ENCODE peak calls at places on chromosomes 1 and 21, in nine cellular contexts. C, K, H, X, T, S, R, I and W are unnamed samples.

GRCh38 chr1:30664103-30664755 is 59.2 kb downstream of the MATN1 start:
- DNase-seq in X (no peak), S (no peak), K (no peak), T (no peak), H (no peak), C (peak), R (no peak), I (no peak), W (peak)

GRCh38 chr1:1216770-1217620 is 3.0 kb upstream of the TNFRSF4 start:
- DNase-seq in H (no peak), X (no peak), I (no peak), S (no peak), K (no peak), T (no peak), C (no peak), R (no peak), W (no peak)

GRCh38 chr1:48602349-48602748 is 130.3 kb upstream of the SPATA6 start:
- DNase-seq in H (no peak), I (no peak), R (no peak), C (no peak), T (no peak), X (no peak), S (no peak), K (no peak), W (no peak)

GRCh38 chr1:111789077-111789476 is 33.4 kb downstream of the DDX20 start:
- DNase-seq in T (no peak), X (no peak), R (no peak), S (no peak), K (no peak), H (no peak), I (no peak), C (no peak), W (no peak)

GRCh38 chr1:84199257-84199656 is 55.2 kb downstream of the PRKACB start:
- DNase-seq in C (no peak), S (no peak), K (no peak), X (no peak), I (no peak), T (no peak), R (no peak), H (no peak), W (no peak)

GRCh38 chr1:194705123-194705522 is 1518.7 kb upstream of the B3GALT2 start:
- DNase-seq in C (no peak), S (no peak), R (no peak), X (no peak), I (no peak), H (peak), K (no peak), T (no peak), W (no peak)

GRCh38 chr1:78003882-78004718 is 639 bp upstream of the DNAJB4 start:
- DNase-seq in I (peak), H (peak), S (peak), C (peak), X (no peak), T (peak), R (peak), K (peak), W (peak)

GRCh38 chr1:84621553-84621952 is 47.3 kb upstream of the CTBS start:
- DNase-seq in C (no peak), X (no peak), R (no peak), H (no peak), S (no peak), K (no peak), T (no peak), I (no peak), W (no peak)

GRCh38 chr21:45532826-45533730 is 9.2 kb downstream of the SLC19A1 start:
- DNase-seq in C (peak), I (no peak), H (no peak), S (peak), X (no peak), T (peak), K (peak), R (no peak), W (no peak)

GRCh38 chr1:213947200-213947775 is 40.5 kb upstream of the PROX1 start:
- DNase-seq in R (no peak), S (no peak), K (peak), T (no peak), I (peak), C (peak), X (no peak), H (no peak), W (no peak)

GRCh38 chr1:12436345-12436658 is 181.7 kb downstream of the DHRS3 start:
- DNase-seq in T (no peak), I (peak), X (no peak), H (no peak), K (no peak), S (no peak), R (no peak), C (no peak), W (no peak)

GRCh38 chr1:87084247-87084836 is 169.9 kb downstream of the HS2ST1 start:
- DNase-seq in K (no peak), R (peak), S (no peak), I (peak), T (no peak), C (no peak), X (no peak), H (peak), W (no peak)

GRCh38 chr1:221509575-221510360 is 232.1 kb downstream of the DUSP10 start:
- DNase-seq in K (no peak), T (no peak), S (no peak), C (no peak), I (no peak), H (no peak), X (no peak), R (no peak), W (no peak)

GRCh38 chr1:211133393-211133840 is 531 bp downstream of the KCNH1 start:
- DNase-seq in C (peak), X (peak), I (no peak), K (no peak), S (no peak), T (peak), H (no peak), R (peak), W (no peak)

GRCh38 chr1:151011154-151011850 is 3.1 kb downstream of the PRUNE1 start:
- DNase-seq in H (no peak), C (no peak), K (no peak), I (no peak), X (no peak), T (no peak), S (no peak), R (no peak), W (no peak)

GRCh38 chr1:53092659-53093450 is 30.8 kb downstream of the PODN start:
- DNase-seq in S (no peak), C (no peak), K (no peak), I (no peak), X (no peak), T (no peak), H (no peak), R (no peak), W (no peak)

GRCh38 chr1:42181687-42182086 is 17.1 kb upstream of the GUCA2A start:
- DNase-seq in I (no peak), T (no peak), H (no peak), S (no peak), C (no peak), K (no peak), X (no peak), R (no peak), W (no peak)

GRCh38 chr1:1929102-1929638 is 10.1 kb upstream of the TMEM52 start:
- DNase-seq in X (no peak), C (no peak), H (no peak), K (no peak), I (no peak), T (no peak), S (no peak), R (no peak), W (no peak)

GRCh38 chr1:147580200-147580557 is 38.9 kb downstream of the BCL9 start:
- DNase-seq in I (no peak), H (peak), K (no peak), X (no peak), T (no peak), R (no peak), S (no peak), C (no peak), W (no peak)

GRCh38 chr1:145901312-145902021 is 8.4 kb downstream of the ITGA10 start:
- DNase-seq in H (no peak), S (no peak), I (no peak), X (no peak), R (no peak), T (no peak), K (no peak), C (no peak), W (no peak)

GRCh38 chr1:78323311-78323710 is 167.5 kb upstream of the PTGFR start:
- DNase-seq in X (no peak), S (no peak), T (no peak), C (no peak), H (peak), K (no peak), R (no peak), I (no peak), W (no peak)

GRCh38 chr1:150968491-150968890 is 6.1 kb downstream of the CERS2 start:
- DNase-seq in X (no peak), C (no peak), H (no peak), R (no peak), S (no peak), I (no peak), T (no peak), K (no peak), W (no peak)

GRCh38 chr21:46099476-46099875 is 1.6 kb downstream of the COL6A2 start:
- DNase-seq in K (peak), H (peak), I (peak), X (no peak), C (peak), R (no peak), T (peak), S (peak), W (peak)

GRCh38 chr1:43267291-43267805 is 2.4 kb upstream of the TMEM125 start:
- DNase-seq in X (no peak), K (peak), C (no peak), S (no peak), I (no peak), T (no peak), R (no peak), H (peak), W (no peak)

GRCh38 chr1:41672641-41673313 is 188.3 kb upstream of the EDN2 start:
- DNase-seq in X (no peak), I (no peak), H (peak), K (no peak), S (no peak), C (no peak), T (peak), R (no peak), W (no peak)

GRCh38 chr1:6343506-6344405 is 49.8 kb downstream of the ACOT7 start:
- DNase-seq in S (peak), C (peak), K (peak), H (peak), X (peak), I (peak), R (peak), T (peak), W (peak)

GRCh38 chr1:227949341-227949921 is 1.7 kb upstream of the WNT9A start:
- DNase-seq in H (no peak), I (no peak), R (no peak), T (no peak), K (peak), X (no peak), S (no peak), C (no peak), W (no peak)

GRCh38 chr1:218548764-218549163 is 203.6 kb downstream of the TGFB2 start:
- DNase-seq in S (no peak), C (no peak), R (no peak), H (no peak), K (no peak), T (no peak), I (no peak), X (no peak), W (no peak)

GRCh38 chr1:145990249-145991097 is 5.9 kb downstream of the TXNIP start:
- DNase-seq in S (peak), K (peak), H (no peak), C (peak), R (no peak), I (peak), X (no peak), T (peak), W (no peak)

GRCh38 chr1:245583081-245583480 is 428.3 kb downstream of the KIF26B start:
- DNase-seq in K (no peak), R (no peak), C (no peak), T (no peak), H (peak), I (no peak), X (no peak), S (no peak), W (no peak)

GRCh38 chr1:76868916-76869315 is 1.6 kb downstream of the ST6GALNAC5 start:
- DNase-seq in I (no peak), X (no peak), T (no peak), C (no peak), R (no peak), K (no peak), S (peak), H (no peak), W (no peak)

GRCh38 chr1:41044197-41044596 is 22.7 kb upstream of the SLFNL1 start:
- DNase-seq in S (no peak), I (no peak), K (no peak), T (no peak), X (no peak), H (no peak), C (no peak), R (no peak), W (no peak)

GRCh38 chr1:93436496-93436895 is 11.4 kb upstream of the FNBP1L start:
- DNase-seq in H (no peak), K (no peak), R (no peak), X (no peak), T (no peak), C (no peak), S (no peak), I (no peak), W (no peak)

GRCh38 chr1:161994153-161994814 is 29.4 kb downstream of the OLFML2B start:
- DNase-seq in C (no peak), I (no peak), X (no peak), S (no peak), R (no peak), K (no peak), T (peak), H (peak), W (no peak)

GRCh38 chr21:34845521-34846213 is 176.9 kb downstream of the CLIC6 start:
- DNase-seq in R (no peak), S (no peak), T (no peak), X (peak), I (no peak), H (peak), C (no peak), K (peak), W (peak)

GRCh38 chr1:181018901-181019681 is 3.6 kb downstream of the STX6 start:
- DNase-seq in X (no peak), I (no peak), S (no peak), R (no peak), K (no peak), C (no peak), H (no peak), T (no peak), W (no peak)

GRCh38 chr21:41678016-41678935 is 88.6 kb downstream of the RIPK4 start:
- DNase-seq in C (peak), K (peak), S (no peak), R (peak), T (no peak), H (peak), X (peak), I (peak), W (peak)

GRCh38 chr1:198187973-198188588 is 31.3 kb downstream of the NEK7 start:
- DNase-seq in R (no peak), I (no peak), K (no peak), T (no peak), S (no peak), C (no peak), X (no peak), H (no peak), W (no peak)

GRCh38 chr1:178101654-178102053 is 7.8 kb downstream of the RASAL2 start:
- DNase-seq in H (peak), T (no peak), X (no peak), R (no peak), I (no peak), K (no peak), C (no peak), S (no peak), W (no peak)

GRCh38 chr1:24888971-24889670 is 41.0 kb downstream of the RUNX3 start:
- DNase-seq in R (no peak), K (no peak), S (no peak), C (no peak), I (no peak), H (peak), X (no peak), T (no peak), W (no peak)

GRCh38 chr1:24886241-24886640 is 43.8 kb downstream of the RUNX3 start:
- DNase-seq in S (peak), H (no peak), X (no peak), K (peak), I (no peak), T (no peak), C (no peak), R (no peak), W (no peak)

GRCh38 chr1:24890861-24891260 is 39.2 kb downstream of the RUNX3 start:
- DNase-seq in X (no peak), R (no peak), S (no peak), H (no peak), I (no peak), C (no peak), K (peak), T (no peak), W (no peak)

GRCh38 chr1:24884751-24885150 is 45.3 kb downstream of the RUNX3 start:
- DNase-seq in C (no peak), K (no peak), X (no peak), I (no peak), S (no peak), H (no peak), R (no peak), T (no peak), W (no peak)

GRCh38 chr1:24888061-24888970 is 41.8 kb downstream of the RUNX3 start:
- DNase-seq in K (peak), I (no peak), X (no peak), S (peak), R (no peak), C (no peak), T (no peak), H (no peak), W (no peak)
- TF ChIP-seq POLR2A in K (no peak), I (no peak), X (no peak), S (no peak), R (no peak), C (no peak), T (no peak), H (no peak), W (no peak)

GRCh38 chr21:33488936-33489335 is 2.6 kb downstream of the DNAJC28 start:
- DNase-seq in T (no peak), S (no peak), R (no peak), K (no peak), C (no peak), I (no peak), H (no peak), X (no peak), W (no peak)

GRCh38 chr21:33487996-33488395 is 3.5 kb downstream of the DNAJC28 start:
- DNase-seq in S (no peak), H (no peak), C (no peak), R (no peak), I (no peak), X (no peak), K (no peak), T (no peak), W (no peak)

GRCh38 chr21:33490991-33491372 is 534 bp downstream of the DNAJC28 start:
- DNase-seq in K (no peak), X (no peak), C (no peak), S (no peak), T (no peak), I (no peak), H (no peak), R (no peak), W (no peak)

GRCh38 chr21:33492571-33492970 is 1.1 kb upstream of the DNAJC28 start:
- DNase-seq in T (no peak), K (no peak), H (peak), I (no peak), R (no peak), S (no peak), X (no peak), C (no peak), W (no peak)

GRCh38 chr21:33491373-33492102 is at the start of gene DNAJC28:
- DNase-seq in T (peak), C (peak), K (peak), H (peak), X (peak), S (peak), I (peak), R (peak), W (peak)
- TF ChIP-seq POLR2A in T (no peak), C (no peak), K (no peak), H (no peak), X (peak), S (peak), I (peak), R (peak), W (peak)

GRCh38 chr1:38068980-38069340 is 22.4 kb upstream of the POU3F1 start:
- DNase-seq in I (no peak), X (no peak), S (no peak), H (no peak), R (no peak), C (no peak), T (no peak), K (no peak), W (no peak)

GRCh38 chr1:38068220-38068979 is 21.8 kb upstream of the POU3F1 start:
- DNase-seq in H (no peak), T (no peak), X (no peak), R (no peak), K (no peak), I (no peak), C (no peak), S (no peak), W (no peak)

GRCh38 chr1:38072858-38073257 is 26.3 kb upstream of the POU3F1 start:
- DNase-seq in K (no peak), C (no peak), X (no peak), I (no peak), T (no peak), R (no peak), S (no peak), H (no peak), W (no peak)

GRCh38 chr1:38073926-38074677 is 27.5 kb upstream of the POU3F1 start:
- DNase-seq in X (no peak), S (no peak), K (no peak), H (no peak), I (no peak), R (no peak), C (no peak), T (no peak), W (peak)

DNA sequence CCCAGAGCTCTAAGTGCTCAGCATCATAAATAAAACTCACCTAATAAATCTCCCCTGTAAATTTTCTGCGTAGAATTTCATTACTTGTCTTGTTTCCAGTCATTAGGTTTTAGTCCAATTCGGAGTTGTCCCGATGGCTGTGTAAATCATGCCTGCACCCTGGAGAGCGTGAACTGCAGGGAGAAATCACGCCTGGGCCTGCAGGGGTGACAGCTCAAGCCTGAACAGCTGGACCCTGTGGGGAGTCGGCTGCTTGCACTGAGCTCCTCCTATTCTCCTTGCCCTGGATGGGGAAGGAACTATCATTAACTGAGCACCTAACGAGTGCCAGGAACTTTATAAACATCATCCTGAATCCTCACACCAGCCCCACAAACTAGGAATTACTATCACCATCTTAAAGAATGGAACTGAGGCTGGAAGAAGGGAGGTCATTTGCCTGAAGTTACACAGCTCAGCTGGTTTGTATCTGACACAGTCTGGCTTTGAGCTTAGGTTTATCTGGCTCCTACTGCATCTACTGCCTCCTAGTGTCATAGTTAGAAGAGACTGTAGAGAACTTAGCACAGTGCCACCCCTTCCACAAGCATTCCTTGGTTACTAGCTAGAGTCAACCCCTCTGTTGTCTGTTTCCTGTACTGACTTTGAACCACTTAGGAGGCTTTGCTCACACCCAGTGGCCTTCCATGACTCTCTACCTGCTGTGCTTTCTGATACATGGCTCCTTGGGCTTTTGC is 25.1 kb upstream of the POU3F1 start:
- DNase-seq in I (peak), T (no peak), S (no peak), X (peak), C (no peak), K (no peak), R (peak), H (peak), W (peak)
- TF ChIP-seq POLR2A in I (no peak), T (no peak), S (no peak), X (no peak), C (no peak), K (no peak), R (no peak), H (no peak), W (no peak)

GRCh38 chr1:206691604-206692003 is 6.9 kb downstream of the MAPKAPK2 start:
- DNase-seq in K (peak), R (no peak), S (peak), X (no peak), C (peak), T (peak), H (peak), I (peak), W (no peak)
- TF ChIP-seq POLR2A in K (no peak), R (no peak), S (no peak), X (no peak), C (no peak), T (no peak), H (no peak), I (no peak), W (no peak)

GRCh38 chr1:203311368-203312301 is 6.3 kb downstream of the BTG2 start:
- DNase-seq in K (no peak), I (no peak), S (no peak), X (no peak), T (no peak), R (no peak), H (no peak), C (peak), W (no peak)
- TF ChIP-seq POLR2A in K (no peak), I (no peak), S (no peak), X (no peak), T (no peak), R (no peak), H (no peak), C (no peak), W (no peak)

GRCh38 chr1:149888160-149888998 is 11.0 kb upstream of the BOLA1 start:
- DNase-seq in I (peak), H (peak), S (peak), R (peak), K (peak), T (peak), X (peak), C (peak), W (peak)
- TF ChIP-seq POLR2A in I (peak), H (no peak), S (peak), R (peak), K (no peak), T (peak), X (peak), C (no peak), W (peak)